ENCODE peak calls at places on chromosomes 12 and 14, in eight cellular contexts. Q, G, B, U, E, N, M and J are unnamed samples.

GRCh38 chr14:36268957-36269734 is 51.3 kb downstream of the MBIP start:
- DNase-seq in B (no peak), M (no peak), U (no peak), N (no peak), E (no peak), G (no peak), Q (no peak), J (no peak)

GRCh38 chr14:79658224-79658623 is 553.1 kb downstream of the DIO2 start:
- DNase-seq in U (no peak), Q (no peak), N (peak), G (no peak), B (no peak), M (no peak), E (no peak), J (no peak)

GRCh38 chr14:36070056-36071043 is 106.2 kb downstream of the PTCSC3 start:
- DNase-seq in M (no peak), B (no peak), Q (no peak), N (peak), G (peak), U (peak), E (peak), J (peak)

GRCh38 chr12:56258068-56258819 is at the start of gene ANKRD52:
- DNase-seq in N (peak), U (peak), M (peak), B (peak), G (peak), E (peak), Q (peak), J (peak)

GRCh38 chr14:24483604-24484252 is 24.3 kb downstream of the CMA1 start:
- DNase-seq in U (peak), E (peak), N (peak), Q (no peak), B (no peak), G (peak), M (no peak), J (peak)

GRCh38 chr14:77120771-77121743 is 20.5 kb downstream of the ZDHHC22 start:
- DNase-seq in N (no peak), E (no peak), M (no peak), Q (no peak), G (no peak), B (peak), U (no peak), J (no peak)

GRCh38 chr12:48029811-48030650 is 25.8 kb upstream of the COL2A1 start:
- DNase-seq in N (no peak), Q (no peak), B (no peak), U (no peak), G (no peak), M (no peak), E (no peak), J (peak)

GRCh38 chr12:123160801-123161487 is 10.1 kb upstream of the PITPNM2 start:
- DNase-seq in G (peak), E (peak), U (no peak), Q (no peak), M (no peak), N (peak), B (no peak), J (no peak)

GRCh38 chr14:70810621-70811020 is 1.3 kb upstream of the MAP3K9 start:
- DNase-seq in G (no peak), N (no peak), M (no peak), Q (no peak), B (no peak), E (no peak), U (no peak), J (no peak)

GRCh38 chr14:102000902-102001301 is 36.5 kb downstream of the DYNC1H1 start:
- DNase-seq in B (no peak), Q (no peak), U (no peak), M (no peak), G (no peak), E (no peak), N (no peak), J (no peak)

GRCh38 chr14:69614592-69614991 is 3.2 kb downstream of the SUSD6 start:
- DNase-seq in G (no peak), Q (no peak), U (no peak), M (no peak), N (no peak), E (no peak), B (no peak), J (peak)

GRCh38 chr12:7197846-7198245 is 8.4 kb downstream of the PEX5 start:
- DNase-seq in N (no peak), B (no peak), G (no peak), Q (no peak), M (no peak), U (no peak), E (no peak), J (no peak)

GRCh38 chr12:60995256-60995825 is 1264.9 kb upstream of the USP15 start:
- DNase-seq in E (no peak), B (no peak), Q (no peak), N (no peak), U (no peak), M (no peak), G (no peak), J (no peak)

GRCh38 chr12:90102957-90103652 is 394.5 kb upstream of the ATP2B1 start:
- DNase-seq in M (no peak), U (peak), G (peak), E (peak), N (peak), B (no peak), Q (no peak), J (peak)

GRCh38 chr14:23559010-23559920 is 3.2 kb downstream of the THTPA start:
- DNase-seq in G (peak), Q (no peak), B (peak), E (peak), U (peak), M (no peak), N (peak), J (peak)

DNA sequence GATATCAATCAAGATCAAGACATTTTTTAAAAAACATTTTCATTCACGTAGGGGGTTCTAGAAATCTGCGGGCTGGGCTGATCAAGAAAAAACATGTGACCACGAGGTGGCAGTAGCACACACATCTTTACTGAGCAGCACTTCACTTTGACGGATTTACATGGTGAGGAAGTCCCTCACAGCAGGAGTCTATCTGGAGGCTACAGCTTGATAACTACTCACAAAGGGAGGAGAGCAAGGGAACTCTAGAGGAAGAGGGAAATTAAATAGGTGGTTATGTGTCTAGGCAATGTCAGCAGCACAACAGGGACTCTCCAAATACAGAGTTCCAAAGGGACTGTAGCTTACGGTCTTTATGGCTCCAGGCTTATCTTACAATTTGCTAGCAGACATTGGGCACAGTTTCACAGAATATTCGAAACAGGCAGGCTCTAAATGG is 248.1 kb downstream of the DPY19L2 start:
- DNase-seq in Q (no peak), G (peak), U (peak), B (peak), N (peak), M (peak), E (peak), J (peak)
- TF ChIP-seq CTCF in Q (no peak), G (peak), U (peak), B (peak), N (peak), M (peak), E (peak), J (peak)

DNA sequence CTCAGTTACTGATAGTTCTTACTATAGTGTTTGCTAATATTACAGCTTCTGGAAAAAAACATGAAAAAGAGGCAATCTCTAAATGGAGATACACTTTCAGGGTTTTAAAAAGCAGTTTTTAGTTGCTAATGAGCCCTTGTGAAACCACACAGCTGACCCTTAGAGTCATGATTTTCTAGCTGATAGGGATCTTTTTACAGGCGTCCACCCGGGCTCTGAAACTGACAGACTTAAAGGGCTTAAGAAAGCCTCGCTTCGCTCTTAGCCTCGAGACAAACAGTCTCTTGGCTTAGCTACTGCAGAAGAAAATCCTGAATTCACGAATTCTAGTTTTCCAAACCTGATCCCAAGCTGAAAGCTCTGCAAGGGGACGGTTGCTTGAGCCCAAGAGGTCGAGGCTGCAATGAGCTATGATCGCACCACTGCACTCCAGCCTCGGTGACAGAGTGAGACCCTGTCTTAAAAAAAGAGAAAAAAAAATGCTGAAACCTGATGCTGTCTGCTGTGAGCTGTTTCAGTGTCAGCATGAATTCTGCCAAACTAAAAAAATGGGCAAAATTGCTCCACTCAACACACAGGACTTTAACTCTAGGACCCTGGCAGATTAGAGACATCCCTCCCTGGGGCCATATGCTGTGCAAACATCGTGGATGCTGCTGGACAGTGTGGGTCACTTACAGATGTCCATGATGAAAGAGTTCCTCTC is 3.0 kb upstream of the HPD start:
- DNase-seq in M (no peak), N (peak), B (no peak), U (peak), E (peak), G (no peak), Q (no peak), J (peak)
- H3K4me3 ChIP-seq in M (peak), N (peak), B (no peak), U (peak), E (no peak), G (no peak), Q (no peak), J (no peak)

GRCh38 chr12:92408072-92408900 is 262.6 kb upstream of the BTG1 start:
- DNase-seq in G (peak), N (peak), Q (no peak), M (no peak), E (no peak), U (peak), B (peak), J (peak)
- TF ChIP-seq CTCF in G (peak), N (peak), Q (peak), M (peak), E (peak), U (peak), B (peak), J (peak)

GRCh38 chr12:91441996-91442395 is 259.4 kb upstream of the DCN start:
- DNase-seq in N (no peak), B (no peak), Q (no peak), U (no peak), E (no peak), G (no peak), M (no peak), J (no peak)

GRCh38 chr12:91442535-91442934 is 259.9 kb upstream of the DCN start:
- DNase-seq in N (no peak), E (no peak), B (no peak), Q (no peak), U (no peak), G (no peak), M (no peak), J (no peak)

GRCh38 chr12:91441236-91441635 is 258.6 kb upstream of the DCN start:
- DNase-seq in G (no peak), B (no peak), E (no peak), N (no peak), M (no peak), Q (no peak), U (no peak), J (no peak)
- H3K4me3 ChIP-seq in G (no peak), B (no peak), E (no peak), N (no peak), M (no peak), Q (no peak), U (no peak), J (no peak)

GRCh38 chr12:17591113-17591512 is 498.9 kb downstream of the RERGL start:
- DNase-seq in G (no peak), N (no peak), U (no peak), Q (no peak), E (no peak), B (no peak), M (no peak), J (no peak)

GRCh38 chr12:17592472-17592871 is 497.5 kb downstream of the RERGL start:
- DNase-seq in G (no peak), M (no peak), E (no peak), B (no peak), U (no peak), Q (no peak), N (no peak), J (no peak)

GRCh38 chr12:17593715-17594406 is 496.1 kb downstream of the RERGL start:
- DNase-seq in Q (no peak), U (no peak), E (no peak), G (no peak), B (no peak), M (no peak), N (no peak), J (no peak)

DNA sequence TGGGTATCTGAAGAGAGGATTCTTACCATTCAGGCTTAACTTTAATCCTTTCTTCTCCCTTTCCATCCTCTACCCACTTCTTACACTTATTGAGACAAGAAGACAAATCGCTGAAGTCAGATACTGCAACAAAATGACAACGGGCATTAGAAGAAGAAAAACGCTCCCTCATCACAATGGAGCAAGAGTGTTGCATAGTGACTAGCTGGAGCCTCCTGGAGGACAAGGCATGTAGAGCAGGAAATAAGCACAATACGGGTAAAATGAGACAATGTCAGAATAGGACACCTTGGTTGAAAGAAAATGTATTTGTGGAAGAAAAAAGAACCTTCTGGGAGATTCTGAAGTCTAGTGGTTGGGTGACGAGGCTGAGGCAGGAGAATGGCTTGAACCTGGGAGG is 501.0 kb downstream of the RERGL start:
- DNase-seq in G (peak), Q (no peak), U (no peak), N (no peak), E (no peak), B (no peak), M (no peak), J (peak)
- TF ChIP-seq CTCF in G (peak), Q (no peak), U (peak), N (no peak), E (no peak), B (no peak), M (no peak), J (peak)

GRCh38 chr12:98894412-98895085 is 249.5 kb downstream of the APAF1 start:
- DNase-seq in B (no peak), G (no peak), Q (no peak), U (no peak), M (no peak), E (no peak), N (no peak), J (no peak)
- H3K4me3 ChIP-seq in B (no peak), G (no peak), Q (peak), U (no peak), M (no peak), E (no peak), N (no peak), J (no peak)

GRCh38 chr14:60164404-60164716 is 838 bp downstream of the DHRS7 start:
- DNase-seq in B (no peak), Q (no peak), M (no peak), N (no peak), U (peak), E (no peak), G (no peak), J (no peak)

GRCh38 chr14:60166144-60166543 is 946 bp upstream of the DHRS7 start:
- DNase-seq in M (no peak), Q (no peak), N (peak), B (no peak), U (no peak), E (no peak), G (no peak), J (no peak)

GRCh38 chr14:60165547-60165876 is 314 bp upstream of the DHRS7 start:
- DNase-seq in G (no peak), M (no peak), E (no peak), N (no peak), Q (no peak), B (no peak), U (no peak), J (no peak)

GRCh38 chr14:60163741-60164140 is 1.5 kb downstream of the DHRS7 start:
- DNase-seq in E (no peak), N (no peak), G (no peak), M (no peak), U (no peak), Q (no peak), B (no peak), J (peak)

DNA sequence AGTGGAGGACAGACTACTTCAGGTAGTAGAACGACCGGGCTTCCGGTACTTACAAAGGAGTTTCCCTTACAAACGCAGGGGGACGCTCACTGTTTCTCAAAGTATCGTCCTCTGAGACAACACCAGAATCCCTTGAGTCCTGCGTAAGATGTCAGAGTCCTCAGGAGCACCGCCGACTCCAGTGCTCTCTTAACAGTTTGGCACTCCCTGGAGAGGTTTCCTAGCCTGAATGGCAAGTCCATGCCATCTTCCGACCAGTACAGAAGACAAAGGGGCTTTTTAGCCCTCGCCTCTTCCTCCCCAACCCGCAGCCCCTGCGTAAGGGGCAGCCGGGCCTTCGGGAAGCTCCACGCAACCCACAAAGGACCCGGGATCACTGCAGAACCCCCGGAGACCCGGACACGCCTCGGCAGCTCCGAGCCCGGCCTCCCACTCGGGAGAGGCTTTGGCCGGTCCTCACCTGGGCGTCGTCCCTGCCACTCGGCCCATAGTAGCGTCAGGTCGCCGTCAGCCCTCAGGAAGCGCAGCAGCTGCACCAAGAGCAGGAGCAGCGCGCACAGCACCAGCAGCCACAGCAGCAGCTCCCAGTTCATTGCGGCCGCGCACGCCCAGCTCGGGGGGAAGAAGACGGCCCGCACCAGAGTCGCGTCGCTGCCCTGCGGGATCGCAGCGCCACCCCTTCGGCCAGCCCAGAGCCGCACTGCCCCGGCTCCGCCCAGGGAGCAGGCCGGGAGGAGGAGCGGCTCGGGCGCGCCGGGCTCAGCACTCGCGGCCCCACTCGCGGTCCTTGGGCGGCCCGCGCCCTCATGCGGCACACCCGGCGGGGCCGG is at the start of gene DHRS7:
- DNase-seq in B (peak), Q (peak), U (peak), G (peak), E (peak), M (no peak), N (peak), J (peak)
- TF ChIP-seq CTCF in B (no peak), Q (no peak), U (peak), G (peak), E (peak), M (peak), N (peak), J (peak)

GRCh38 chr12:19234991-19235876 is 105.7 kb downstream of the PLEKHA5 start:
- DNase-seq in E (peak), Q (no peak), G (peak), M (no peak), B (no peak), N (peak), U (peak), J (no peak)

GRCh38 chr12:19238520-19238919 is 109.0 kb downstream of the PLEKHA5 start:
- DNase-seq in E (no peak), G (no peak), U (no peak), N (no peak), Q (no peak), B (no peak), M (no peak), J (no peak)

GRCh38 chr12:19239046-19239445 is 109.5 kb downstream of the PLEKHA5 start:
- DNase-seq in E (no peak), B (no peak), Q (no peak), M (no peak), G (no peak), N (no peak), U (no peak), J (no peak)

GRCh38 chr12:19234171-19234704 is 104.7 kb downstream of the PLEKHA5 start:
- DNase-seq in G (peak), N (peak), B (no peak), U (peak), E (peak), M (no peak), Q (no peak), J (peak)

GRCh38 chr12:19236656-19237055 is 107.1 kb downstream of the PLEKHA5 start:
- DNase-seq in G (peak), N (peak), B (no peak), E (peak), Q (no peak), U (peak), M (no peak), J (no peak)
- H3K4me3 ChIP-seq in G (no peak), N (no peak), B (no peak), E (no peak), Q (no peak), U (no peak), M (no peak), J (no peak)